ENCODE peak calls at places on chromosomes 2 and 18, in ten cellular contexts. G is sigmoid colon; H is NCI-H1417; L is body of pancreas; T is effector memory CD4-positive, alpha-beta T cell; N is activated gamma-delta T cell treated with Interleukin-2 at 50 U/mL for 16 hours; S is heart left ventricle; O is stimulated activated CD4-positive, alpha-beta T cell treated with anti-CD3 and anti-CD28 coated beads, Interleukin-4, amount 100 ng/mL, for 48 hours; Y is head of caudate nucleus; Q is activated T-cell treated with anti-CD3 and anti-CD28 coated beads for 24 hours. F is an unnamed sample.

GRCh38 chr2:49248506-49248905 is 94.2 kb upstream of the FSHR start:
- DNase-seq in G (no peak), H (no peak), L (no peak), T (no peak), N (no peak), S (no peak), O (no peak), Y (no peak), Q (no peak), F (no peak)

GRCh38 chr2:8611712-8612111 is 70.1 kb upstream of the ID2 start:
- DNase-seq in G (no peak), H (no peak), L (no peak), T (no peak), N (no peak), S (no peak), O (no peak), Y (no peak), Q (no peak), F (no peak)

GRCh38 chr2:215793747-215794595 is 219.4 kb downstream of the MREG start:
- DNase-seq in G (no peak), H (no peak), L (no peak), T (no peak), N (no peak), S (no peak), O (peak; percentile 33), Y (no peak), Q (peak; percentile 27), F (no peak)

GRCh38 chr2:203650860-203651613 is 55.4 kb upstream of the CD28 start:
- DNase-seq in G (peak; percentile 67), H (peak; percentile 21), L (peak; percentile 69), T (no peak), N (no peak), S (no peak), O (no peak), Y (no peak), Q (no peak), F (peak; percentile 17)

GRCh38 chr2:13745324-13745723 is 887.2 kb upstream of the LRATD1 start:
- DNase-seq in G (no peak), H (no peak), L (peak; percentile 53), T (no peak), N (no peak), S (no peak), O (no peak), Y (no peak), Q (no peak), F (no peak)

GRCh38 chr18:24695168-24695567 is 234.7 kb downstream of the HRH4 start:
- DNase-seq in G (no peak), H (no peak), L (no peak), T (no peak), N (no peak), S (no peak), O (no peak), Y (no peak), Q (no peak), F (no peak)

GRCh38 chr2:57701391-57701791 is 345.2 kb upstream of the VRK2 start:
- DNase-seq in G (no peak), H (no peak), L (no peak), T (no peak), N (no peak), S (no peak), O (no peak), Y (no peak), Q (no peak), F (no peak)

GRCh38 chr18:61187971-61188370 is 145.3 kb upstream of the CDH20 start:
- DNase-seq in G (no peak), H (no peak), L (no peak), T (no peak), N (no peak), S (no peak), O (no peak), Y (no peak), Q (no peak), F (no peak)

GRCh38 chr2:104368089-104368488 is 485.8 kb upstream of the POU3F3 start:
- DNase-seq in G (no peak), H (no peak), L (no peak), T (no peak), N (no peak), S (no peak), O (no peak), Y (no peak), Q (no peak), F (no peak)

GRCh38 chr2:98486374-98486981 is 41.8 kb downstream of the INPP4A start:
- DNase-seq in G (peak; percentile 48), H (no peak), L (no peak), T (no peak), N (no peak), S (no peak), O (no peak), Y (no peak), Q (no peak), F (no peak)

GRCh38 chr2:201432038-201432437 is 19.2 kb downstream of the TRAK2 start:
- DNase-seq in G (no peak), H (no peak), L (no peak), T (no peak), N (no peak), S (no peak), O (no peak), Y (no peak), Q (no peak), F (no peak)

GRCh38 chr2:212863185-212863588 is 288.2 kb downstream of the IKZF2 start:
- DNase-seq in G (no peak), H (no peak), L (no peak), T (peak; percentile 3), N (no peak), S (no peak), O (peak; percentile 6), Y (no peak), Q (peak; percentile 6), F (peak; percentile 30)

GRCh38 chr2:603427-603826 is 73.8 kb downstream of the TMEM18 start:
- DNase-seq in G (no peak), H (no peak), L (no peak), T (no peak), N (no peak), S (no peak), O (no peak), Y (no peak), Q (no peak), F (no peak)

GRCh38 chr2:226411727-226412360 is 387.8 kb downstream of the IRS1 start:
- DNase-seq in G (no peak), H (no peak), L (no peak), T (no peak), N (no peak), S (no peak), O (no peak), Y (no peak), Q (no peak), F (no peak)

GRCh38 chr18:35497006-35497333 is 790 bp downstream of the INO80C start:
- DNase-seq in G (peak; percentile 73), H (no peak), L (no peak), T (no peak), N (no peak), S (no peak), O (no peak), Y (no peak), Q (no peak), F (no peak)

GRCh38 chr2:50596521-50596920 is 435.4 kb downstream of the NRXN1 start:
- DNase-seq in G (no peak), H (no peak), L (no peak), T (no peak), N (no peak), S (no peak), O (no peak), Y (no peak), Q (no peak), F (no peak)

GRCh38 chr2:15557947-15558346 is 3.2 kb downstream of the NBAS start:
- DNase-seq in G (no peak), H (no peak), L (no peak), T (no peak), N (no peak), S (no peak), O (no peak), Y (no peak), Q (no peak), F (no peak)

GRCh38 chr18:48314694-48315093 is 94.5 kb downstream of the ZBTB7C start:
- DNase-seq in G (no peak), H (peak; percentile 84), L (no peak), T (no peak), N (no peak), S (no peak), O (no peak), Y (no peak), Q (no peak), F (no peak)